ENCODE peak calls at places on chromosome 6, in seven cellular contexts. Y is OCI-LY7, D is nephron progenitor cell, N is breast epithelium, P is cardiac muscle cell, I is Panc1, W is prostate gland. S is an unnamed sample.

GRCh38 chr6:104632565-104632964 is 227.2 kb downstream of the HACE1 start:
- DNase-seq in P (no peak), I (no peak), W (no peak), Y (no peak), N (no peak), D (no peak), S (no peak)

GRCh38 chr6:44869321-44869897 is 458.7 kb upstream of the RUNX2 start:
- DNase-seq in N (no peak), P (no peak), W (no peak), Y (no peak), I (no peak), D (no peak), S (no peak)

GRCh38 chr6:122407712-122408111 is 8.3 kb downstream of the HSF2 start:
- DNase-seq in N (no peak), Y (no peak), D (no peak), I (no peak), P (no peak), W (no peak), S (no peak)

GRCh38 chr6:165663283-165663735 is 268 bp upstream of the PDE10A start:
- DNase-seq in D (no peak), I (no peak), Y (no peak), N (no peak), W (no peak), P (peak; percentile 48), S (no peak)

GRCh38 chr6:85357651-85358050 is 92.2 kb upstream of the NT5E start:
- DNase-seq in W (no peak), I (no peak), N (no peak), D (no peak), P (no peak), Y (no peak), S (no peak)

GRCh38 chr6:19806971-19807396 is 30.2 kb upstream of the ID4 start:
- DNase-seq in Y (no peak), I (no peak), N (no peak), P (no peak), D (no peak), W (no peak), S (no peak)

GRCh38 chr6:157248264-157248663 is 75.1 kb downstream of the TMEM242 start:
- DNase-seq in I (no peak), W (no peak), N (no peak), P (no peak), D (no peak), Y (no peak), S (no peak)

GRCh38 chr6:145569140-145569539 is 166.2 kb downstream of the EPM2A start:
- DNase-seq in N (no peak), Y (no peak), D (no peak), P (no peak), I (no peak), W (no peak), S (no peak)

GRCh38 chr6:37021356-37022129 is 16.1 kb downstream of the FGD2 start:
- DNase-seq in D (no peak), W (no peak), N (no peak), Y (peak; percentile 45), P (peak; percentile 42), I (no peak), S (no peak)

GRCh38 chr6:44462335-44462734 is 74.8 kb downstream of the CDC5L start:
- DNase-seq in I (no peak), W (no peak), D (no peak), N (no peak), Y (no peak), P (no peak), S (no peak)

S was measured in omental fat pad.